ENCODE peak calls at places on chromosomes 6 and 20, in four cellular contexts. T is suprapubic skin, G is Caki2, F is HEK293T. A is an unnamed sample.
A peak's percentile ranks its signal among the peaks of the same experiment; 100 is the strongest.

GRCh38 chr20:53940883-53941546 is 129.4 kb downstream of the BCAS1 start:
- DNase-seq in G (peak; percentile 65), T (no peak), F (no peak), A (no peak)

GRCh38 chr6:25346064-25346463 is 66.9 kb downstream of the CARMIL1 start:
- DNase-seq in G (no peak), F (no peak), T (no peak), A (no peak)

GRCh38 chr6:90253631-90254030 is 43.0 kb downstream of the BACH2 start:
- DNase-seq in G (no peak), T (no peak), F (no peak), A (no peak)

GRCh38 chr6:36717871-36718540 is 20.4 kb downstream of the RAB44 start:
- DNase-seq in G (no peak), T (peak; percentile 59), F (no peak), A (no peak)

GRCh38 chr6:153076431-153076830 is 54.7 kb downstream of the RGS17 start:
- DNase-seq in F (no peak), G (no peak), T (no peak), A (no peak)

GRCh38 chr6:25193147-25193864 is 85.9 kb upstream of the CARMIL1 start:
- DNase-seq in G (peak; percentile 87), T (no peak), F (no peak), A (no peak)

GRCh38 chr6:9131616-9132015 is 696.3 kb upstream of the SLC35B3 start:
- DNase-seq in F (peak; percentile 11), T (no peak), G (no peak), A (no peak)

GRCh38 chr6:2877960-2878359 is 25.1 kb downstream of the SERPINB9 start:
- DNase-seq in G (no peak), T (no peak), F (no peak), A (no peak)

GRCh38 chr20:50315811-50316551 is 125.4 kb downstream of the CEBPB start:
- DNase-seq in F (no peak), G (no peak), T (no peak), A (no peak)

GRCh38 chr6:136669299-136669699 is 119.1 kb upstream of the MAP7 start:
- DNase-seq in T (no peak), F (no peak), G (peak; percentile 91), A (no peak)

GRCh38 chr6:5085638-5086293 is 625 bp downstream of the PPP1R3G start:
- DNase-seq in F (peak; percentile 46), T (no peak), G (no peak), A (no peak)

GRCh38 chr20:52035498-52035897 is 156.1 kb downstream of the ZFP64 start:
- DNase-seq in G (peak; percentile 86), T (no peak), F (no peak), A (no peak)

GRCh38 chr6:125485757-125486156 is 184.0 kb upstream of the HDDC2 start:
- DNase-seq in F (no peak), G (no peak), T (no peak), A (no peak)

GRCh38 chr20:51562027-51562333 is 19.5 kb upstream of the NFATC2 start:
- DNase-seq in G (no peak), T (peak; percentile 71), F (peak; percentile 35), A (no peak)

GRCh38 chr20:5822569-5822968 is 72.4 kb downstream of the SHLD1 start:
- DNase-seq in F (no peak), T (no peak), G (no peak), A (no peak)

GRCh38 chr20:64101731-64102621 is 5.4 kb downstream of the NPBWR2 start:
- DNase-seq in G (no peak), F (peak; percentile 92), T (no peak), A (peak; percentile 57)

GRCh38 chr6:98833101-98834059 is 994 bp upstream of the POU3F2 start:
- DNase-seq in F (peak; percentile 51), T (no peak), G (peak; percentile 67), A (peak; percentile 35)

A was measured in T-helper 1 cell.